ENCODE peak calls at places on chromosomes 11 and 22, in seven cellular contexts. One of them, this sample, is unnamed.

GRCh38 chr11:43758942-43759341 is 78.4 kb downstream of the HSD17B12 start:
- DNase-seq in heart right ventricle: no peak
- DNase-seq in ovary: no peak
- DNase-seq in tibial nerve: no peak
- DNase-seq in suprapubic skin: no peak
- DNase-seq in HepG2: no peak
- DNase-seq in body of pancreas: no peak
- DNase-seq in this sample: no peak

GRCh38 chr11:86047275-86047991 is 21.5 kb downstream of the PICALM start:
- DNase-seq in HepG2: no peak
- DNase-seq in body of pancreas: no peak
- DNase-seq in suprapubic skin: no peak
- DNase-seq in heart right ventricle: no peak
- DNase-seq in ovary: no peak
- DNase-seq in tibial nerve: no peak
- DNase-seq in this sample: no peak

GRCh38 chr22:40241200-40241763 is 63.6 kb downstream of the TNRC6B start:
- DNase-seq in suprapubic skin: no peak
- DNase-seq in heart right ventricle: no peak
- DNase-seq in tibial nerve: no peak
- DNase-seq in ovary: no peak
- DNase-seq in HepG2: no peak
- DNase-seq in body of pancreas: no peak
- DNase-seq in this sample: no peak

GRCh38 chr22:40922484-40923303 is 28.5 kb upstream of the RBX1 start:
- DNase-seq in ovary: no peak
- DNase-seq in heart right ventricle: peak; percentile 32
- DNase-seq in suprapubic skin: no peak
- DNase-seq in tibial nerve: no peak
- DNase-seq in body of pancreas: peak; percentile 21
- DNase-seq in HepG2: peak; percentile 40
- DNase-seq in this sample: no peak

GRCh38 chr11:109785714-109786113 is 307.5 kb upstream of the ZC3H12C start:
- DNase-seq in suprapubic skin: no peak
- DNase-seq in HepG2: no peak
- DNase-seq in tibial nerve: no peak
- DNase-seq in body of pancreas: no peak
- DNase-seq in heart right ventricle: no peak
- DNase-seq in ovary: no peak
- DNase-seq in this sample: no peak

GRCh38 chr11:111046291-111046690 is 199.2 kb upstream of the POU2AF2 start:
- DNase-seq in heart right ventricle: no peak
- DNase-seq in HepG2: no peak
- DNase-seq in body of pancreas: no peak
- DNase-seq in tibial nerve: no peak
- DNase-seq in suprapubic skin: no peak
- DNase-seq in ovary: no peak
- DNase-seq in this sample: no peak

GRCh38 chr11:83159901-83160865 is 3.3 kb downstream of the PCF11 start:
- DNase-seq in HepG2: no peak
- DNase-seq in ovary: no peak
- DNase-seq in tibial nerve: no peak
- DNase-seq in suprapubic skin: no peak
- DNase-seq in body of pancreas: peak; percentile 44
- DNase-seq in heart right ventricle: no peak
- DNase-seq in this sample: no peak

GRCh38 chr11:88508808-88509581 is 171.5 kb upstream of the CTSC start:
- DNase-seq in ovary: no peak
- DNase-seq in body of pancreas: peak; percentile 10
- DNase-seq in tibial nerve: no peak
- DNase-seq in HepG2: no peak
- DNase-seq in suprapubic skin: no peak
- DNase-seq in heart right ventricle: no peak
- DNase-seq in this sample: peak; percentile 52

GRCh38 chr22:48488611-48489456 is 1338.8 kb downstream of the BRD1 start:
- DNase-seq in heart right ventricle: no peak
- DNase-seq in suprapubic skin: peak; percentile 63
- DNase-seq in tibial nerve: no peak
- DNase-seq in HepG2: no peak
- DNase-seq in body of pancreas: no peak
- DNase-seq in ovary: no peak
- DNase-seq in this sample: no peak

GRCh38 chr11:116492600-116492999 is 280.2 kb downstream of the BUD13 start:
- DNase-seq in ovary: no peak
- DNase-seq in body of pancreas: no peak
- DNase-seq in heart right ventricle: no peak
- DNase-seq in HepG2: no peak
- DNase-seq in suprapubic skin: no peak
- DNase-seq in tibial nerve: no peak
- DNase-seq in this sample: no peak

GRCh38 chr22:27785818-27786217 is 15.7 kb downstream of the MN1 start:
- DNase-seq in ovary: no peak
- DNase-seq in heart right ventricle: no peak
- DNase-seq in HepG2: no peak
- DNase-seq in suprapubic skin: no peak
- DNase-seq in body of pancreas: no peak
- DNase-seq in tibial nerve: no peak
- DNase-seq in this sample: no peak

GRCh38 chr11:68682531-68682931 is 1.8 kb upstream of the GAL start:
- DNase-seq in ovary: no peak
- DNase-seq in suprapubic skin: peak; percentile 62
- DNase-seq in tibial nerve: no peak
- DNase-seq in heart right ventricle: no peak
- DNase-seq in body of pancreas: no peak
- DNase-seq in HepG2: no peak
- DNase-seq in this sample: no peak

GRCh38 chr22:22195265-22196017 is 49.1 kb upstream of the VPREB1 start:
- DNase-seq in tibial nerve: peak; percentile 20
- DNase-seq in body of pancreas: peak; percentile 84
- DNase-seq in heart right ventricle: peak; percentile 17
- DNase-seq in suprapubic skin: no peak
- DNase-seq in ovary: no peak
- DNase-seq in HepG2: peak; percentile 83
- DNase-seq in this sample: peak; percentile 65

GRCh38 chr11:103920933-103921332 is 115.5 kb upstream of the DDI1 start:
- DNase-seq in HepG2: no peak
- DNase-seq in tibial nerve: no peak
- DNase-seq in ovary: no peak
- DNase-seq in heart right ventricle: no peak
- DNase-seq in body of pancreas: no peak
- DNase-seq in suprapubic skin: no peak
- DNase-seq in this sample: no peak

GRCh38 chr11:6249822-6250555 is 9.6 kb upstream of the CCKBR start:
- DNase-seq in suprapubic skin: no peak
- DNase-seq in tibial nerve: no peak
- DNase-seq in heart right ventricle: peak; percentile 60
- DNase-seq in ovary: peak; percentile 40
- DNase-seq in body of pancreas: peak; percentile 95
- DNase-seq in HepG2: no peak
- DNase-seq in this sample: peak; percentile 90

GRCh38 chr11:63831326-63831725 is 7.6 kb upstream of the MARK2 start:
- DNase-seq in HepG2: no peak
- DNase-seq in tibial nerve: no peak
- DNase-seq in heart right ventricle: no peak
- DNase-seq in body of pancreas: no peak
- DNase-seq in ovary: no peak
- DNase-seq in suprapubic skin: no peak
- DNase-seq in this sample: peak; percentile 5

GRCh38 chr11:94544832-94545640 is 1.3 kb downstream of the FUT4 start:
- DNase-seq in tibial nerve: no peak
- DNase-seq in suprapubic skin: peak; percentile 81
- DNase-seq in body of pancreas: peak; percentile 65
- DNase-seq in HepG2: no peak
- DNase-seq in ovary: peak; percentile 21
- DNase-seq in heart right ventricle: peak; percentile 11
- DNase-seq in this sample: peak; percentile 84

GRCh38 chr22:46609175-46609690 is 11.0 kb upstream of the GRAMD4 start:
- DNase-seq in HepG2: peak; percentile 92
- DNase-seq in suprapubic skin: no peak
- DNase-seq in tibial nerve: no peak
- DNase-seq in body of pancreas: no peak
- DNase-seq in heart right ventricle: no peak
- DNase-seq in ovary: no peak
- DNase-seq in this sample: no peak

GRCh38 chr11:15276616-15277015 is 161.9 kb downstream of the INSC start:
- DNase-seq in tibial nerve: no peak
- DNase-seq in heart right ventricle: no peak
- DNase-seq in HepG2: no peak
- DNase-seq in suprapubic skin: no peak
- DNase-seq in body of pancreas: no peak
- DNase-seq in ovary: no peak
- DNase-seq in this sample: no peak

GRCh38 chr11:35152575-35152974 is 13.6 kb downstream of the CD44 start:
- DNase-seq in suprapubic skin: no peak
- DNase-seq in HepG2: no peak
- DNase-seq in heart right ventricle: no peak
- DNase-seq in body of pancreas: no peak
- DNase-seq in ovary: no peak
- DNase-seq in tibial nerve: no peak
- DNase-seq in this sample: no peak

GRCh38 chr11:7552666-7553065 is 38.9 kb downstream of the PPFIBP2 start:
- DNase-seq in ovary: no peak
- DNase-seq in HepG2: no peak
- DNase-seq in tibial nerve: no peak
- DNase-seq in suprapubic skin: no peak
- DNase-seq in heart right ventricle: no peak
- DNase-seq in body of pancreas: no peak
- DNase-seq in this sample: no peak

GRCh38 chr22:44567846-44568493 is 69.9 kb upstream of the RTL6 start:
- DNase-seq in ovary: peak; percentile 10
- DNase-seq in tibial nerve: no peak
- DNase-seq in body of pancreas: peak; percentile 56
- DNase-seq in suprapubic skin: peak; percentile 69
- DNase-seq in HepG2: peak; percentile 45
- DNase-seq in heart right ventricle: peak; percentile 30
- DNase-seq in this sample: peak; percentile 72

GRCh38 chr11:128645968-128646367 is 47.9 kb upstream of the FLI1 start:
- DNase-seq in body of pancreas: no peak
- DNase-seq in ovary: no peak
- DNase-seq in heart right ventricle: no peak
- DNase-seq in HepG2: no peak
- DNase-seq in suprapubic skin: no peak
- DNase-seq in tibial nerve: no peak
- DNase-seq in this sample: no peak

GRCh38 chr11:61507012-61507768 is 1.4 kb upstream of the LRRC10B start:
- DNase-seq in tibial nerve: no peak
- DNase-seq in ovary: no peak
- DNase-seq in suprapubic skin: no peak
- DNase-seq in body of pancreas: no peak
- DNase-seq in HepG2: no peak
- DNase-seq in heart right ventricle: no peak
- DNase-seq in this sample: no peak

GRCh38 chr22:46501701-46502100 is 35.7 kb downstream of the CELSR1 start:
- DNase-seq in body of pancreas: no peak
- DNase-seq in ovary: no peak
- DNase-seq in tibial nerve: no peak
- DNase-seq in suprapubic skin: no peak
- DNase-seq in HepG2: no peak
- DNase-seq in heart right ventricle: no peak
- DNase-seq in this sample: no peak

GRCh38 chr22:22593964-22594656 is 35.0 kb upstream of the PRAME start:
- DNase-seq in heart right ventricle: no peak
- DNase-seq in tibial nerve: peak; percentile 18
- DNase-seq in body of pancreas: peak; percentile 40
- DNase-seq in HepG2: peak; percentile 27
- DNase-seq in suprapubic skin: no peak
- DNase-seq in ovary: no peak
- DNase-seq in this sample: no peak

GRCh38 chr22:22877523-22878210 is 9.9 kb upstream of the IGLL5 start:
- DNase-seq in body of pancreas: peak; percentile 47
- DNase-seq in HepG2: peak; percentile 46
- DNase-seq in heart right ventricle: peak; percentile 59
- DNase-seq in suprapubic skin: no peak
- DNase-seq in ovary: no peak
- DNase-seq in tibial nerve: no peak
- DNase-seq in this sample: peak; percentile 72

GRCh38 chr11:83078269-83078668 is 6.6 kb upstream of the RAB30 start:
- DNase-seq in tibial nerve: no peak
- DNase-seq in HepG2: no peak
- DNase-seq in body of pancreas: no peak
- DNase-seq in heart right ventricle: no peak
- DNase-seq in suprapubic skin: no peak
- DNase-seq in ovary: no peak
- DNase-seq in this sample: no peak

GRCh38 chr11:66891849-66892660 is 35.2 kb downstream of the LRFN4 start:
- DNase-seq in suprapubic skin: no peak
- DNase-seq in HepG2: peak; percentile 88
- DNase-seq in tibial nerve: no peak
- DNase-seq in ovary: no peak
- DNase-seq in heart right ventricle: no peak
- DNase-seq in body of pancreas: peak; percentile 75
- DNase-seq in this sample: no peak

DNA sequence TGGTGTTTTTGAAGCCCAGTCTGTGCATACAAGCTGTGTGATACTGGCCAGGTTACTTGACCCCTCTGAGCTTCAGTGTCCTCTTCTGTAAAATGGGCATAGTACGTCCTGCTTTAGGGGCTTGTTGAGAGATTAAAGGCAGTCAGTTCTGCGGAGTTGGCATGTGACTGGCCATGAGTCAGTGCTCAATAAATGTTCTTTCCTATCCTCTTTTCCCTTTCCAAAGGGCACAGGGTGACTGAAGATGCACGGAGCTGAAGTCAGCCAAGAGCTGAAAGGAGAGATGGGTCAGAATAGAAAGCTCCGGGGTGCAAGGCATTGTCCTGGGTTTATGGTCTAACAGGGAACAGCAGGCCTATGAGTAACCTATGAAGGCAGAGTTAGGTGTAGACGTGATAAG is 48.9 kb downstream of the TP53I11 start:
- DNase-seq in body of pancreas: no peak
- DNase-seq in HepG2: no peak
- DNase-seq in suprapubic skin: no peak
- DNase-seq in heart right ventricle: no peak
- DNase-seq in tibial nerve: no peak
- DNase-seq in ovary: no peak
- DNase-seq in this sample: no peak
- H3K4me3 ChIP-seq in body of pancreas: no peak overlapping the region
- H3K4me3 ChIP-seq in HepG2: no peak overlapping the region
- H3K4me3 ChIP-seq in suprapubic skin: no peak overlapping the region
- H3K4me3 ChIP-seq in heart right ventricle: no peak overlapping the region
- H3K4me3 ChIP-seq in tibial nerve: no peak overlapping the region
- H3K4me3 ChIP-seq in ovary: no peak overlapping the region
- H3K4me3 ChIP-seq in this sample: no peak overlapping the region

GRCh38 chr11:31830406-31830805 is 19.3 kb upstream of the PAX6 start:
- DNase-seq in body of pancreas: no peak
- DNase-seq in ovary: no peak
- DNase-seq in HepG2: no peak
- DNase-seq in heart right ventricle: no peak
- DNase-seq in suprapubic skin: no peak
- DNase-seq in tibial nerve: no peak
- DNase-seq in this sample: no peak
- H3K27ac ChIP-seq in body of pancreas: no peak overlapping the region
- H3K27ac ChIP-seq in ovary: no peak overlapping the region
- H3K27ac ChIP-seq in HepG2: no peak overlapping the region
- H3K27ac ChIP-seq in heart right ventricle: no peak overlapping the region
- H3K27ac ChIP-seq in suprapubic skin: no peak overlapping the region
- H3K27ac ChIP-seq in tibial nerve: no peak overlapping the region
- H3K27ac ChIP-seq in this sample: no peak overlapping the region

GRCh38 chr11:96091476-96091875 is 167.6 kb upstream of the MTMR2 start:
- DNase-seq in HepG2: peak; percentile 18
- DNase-seq in tibial nerve: no peak
- DNase-seq in body of pancreas: no peak
- DNase-seq in heart right ventricle: no peak
- DNase-seq in ovary: no peak
- DNase-seq in suprapubic skin: no peak
- DNase-seq in this sample: no peak
- H3K36me3 ChIP-seq in HepG2: peaks cover 18% of the 10 kb centered on the region
- H3K36me3 ChIP-seq in tibial nerve: no peaks in the 10 kb centered on the region
- H3K36me3 ChIP-seq in body of pancreas: no peaks in the 10 kb centered on the region
- H3K36me3 ChIP-seq in heart right ventricle: no peaks in the 10 kb centered on the region
- H3K36me3 ChIP-seq in ovary: no peaks in the 10 kb centered on the region
- H3K36me3 ChIP-seq in suprapubic skin: peaks cover 20% of the 10 kb centered on the region
- H3K36me3 ChIP-seq in this sample: no peaks in the 10 kb centered on the region

GRCh38 chr11:47375020-47375419 is 3.3 kb downstream of the SPI1 start:
- DNase-seq in ovary: no peak
- DNase-seq in heart right ventricle: no peak
- DNase-seq in tibial nerve: no peak
- DNase-seq in HepG2: no peak
- DNase-seq in body of pancreas: no peak
- DNase-seq in suprapubic skin: no peak
- DNase-seq in this sample: no peak
- H3K4me3 ChIP-seq in ovary: no peak overlapping the region
- H3K4me3 ChIP-seq in heart right ventricle: no peak overlapping the region
- H3K4me3 ChIP-seq in tibial nerve: no peak overlapping the region
- H3K4me3 ChIP-seq in HepG2: no peak overlapping the region
- H3K4me3 ChIP-seq in body of pancreas: no peak overlapping the region
- H3K4me3 ChIP-seq in suprapubic skin: no peak overlapping the region
- H3K4me3 ChIP-seq in this sample: no peak overlapping the region

This sample was measured in aorta.